ENCODE peak calls at places on chromosomes 12 and 14, in seven cellular contexts. One of them, this sample, is unnamed.
A peak's percentile ranks its signal among the peaks of the same experiment; 100 is the strongest.

GRCh38 chr12:86774841-86775386 is 518.7 kb upstream of the MGAT4C start:
- DNase-seq in A549: peak; percentile 8
- DNase-seq in dorsolateral prefrontal cortex: no peak
- DNase-seq in CD8-positive, alpha-beta T cell: no peak
- DNase-seq in AG09319: no peak
- DNase-seq in GM10248: no peak
- DNase-seq in glutamatergic neuron: no peak
- DNase-seq in this sample: no peak

GRCh38 chr14:30355431-30355913 is 203.5 kb upstream of the G2E3 start:
- DNase-seq in dorsolateral prefrontal cortex: no peak
- DNase-seq in AG09319: no peak
- DNase-seq in A549: no peak
- DNase-seq in CD8-positive, alpha-beta T cell: no peak
- DNase-seq in GM10248: peak; percentile 20
- DNase-seq in glutamatergic neuron: no peak
- DNase-seq in this sample: peak; percentile 23

GRCh38 chr14:26867171-26867757 is 269.4 kb upstream of the NOVA1 start:
- DNase-seq in glutamatergic neuron: no peak
- DNase-seq in GM10248: no peak
- DNase-seq in A549: peak; percentile 74
- DNase-seq in CD8-positive, alpha-beta T cell: no peak
- DNase-seq in AG09319: no peak
- DNase-seq in dorsolateral prefrontal cortex: no peak
- DNase-seq in this sample: no peak

GRCh38 chr12:92144631-92145480 is 790 bp downstream of the BTG1 start:
- DNase-seq in CD8-positive, alpha-beta T cell: peak; percentile 65
- DNase-seq in GM10248: no peak
- DNase-seq in AG09319: no peak
- DNase-seq in A549: peak; percentile 44
- DNase-seq in glutamatergic neuron: peak; percentile 44
- DNase-seq in dorsolateral prefrontal cortex: peak; percentile 47
- DNase-seq in this sample: no peak

GRCh38 chr14:98082833-98083232 is 1189.2 kb downstream of the BCL11B start:
- DNase-seq in glutamatergic neuron: no peak
- DNase-seq in AG09319: no peak
- DNase-seq in A549: no peak
- DNase-seq in CD8-positive, alpha-beta T cell: no peak
- DNase-seq in GM10248: no peak
- DNase-seq in dorsolateral prefrontal cortex: no peak
- DNase-seq in this sample: no peak

GRCh38 chr12:71999795-72000194 is 61.1 kb downstream of the TPH2 start:
- DNase-seq in A549: no peak
- DNase-seq in GM10248: no peak
- DNase-seq in glutamatergic neuron: no peak
- DNase-seq in AG09319: no peak
- DNase-seq in dorsolateral prefrontal cortex: no peak
- DNase-seq in CD8-positive, alpha-beta T cell: no peak
- DNase-seq in this sample: no peak

GRCh38 chr14:68596211-68596610 is 196.7 kb downstream of the ZFP36L1 start:
- DNase-seq in GM10248: no peak
- DNase-seq in A549: no peak
- DNase-seq in CD8-positive, alpha-beta T cell: no peak
- DNase-seq in AG09319: no peak
- DNase-seq in glutamatergic neuron: no peak
- DNase-seq in dorsolateral prefrontal cortex: no peak
- DNase-seq in this sample: no peak

GRCh38 chr12:42735869-42736361 is 146.4 kb upstream of the PRICKLE1 start:
- DNase-seq in AG09319: no peak
- DNase-seq in glutamatergic neuron: no peak
- DNase-seq in dorsolateral prefrontal cortex: peak; percentile 27
- DNase-seq in A549: no peak
- DNase-seq in CD8-positive, alpha-beta T cell: no peak
- DNase-seq in GM10248: no peak
- DNase-seq in this sample: no peak

GRCh38 chr12:1805441-1806081 is 14.8 kb upstream of the LRTM2 start:
- DNase-seq in AG09319: no peak
- DNase-seq in glutamatergic neuron: no peak
- DNase-seq in GM10248: no peak
- DNase-seq in A549: no peak
- DNase-seq in dorsolateral prefrontal cortex: no peak
- DNase-seq in CD8-positive, alpha-beta T cell: no peak
- DNase-seq in this sample: no peak

GRCh38 chr14:50109342-50109741 is 7.0 kb downstream of the VCPKMT start:
- DNase-seq in glutamatergic neuron: peak; percentile 27
- DNase-seq in dorsolateral prefrontal cortex: no peak
- DNase-seq in GM10248: no peak
- DNase-seq in A549: peak; percentile 53
- DNase-seq in AG09319: no peak
- DNase-seq in CD8-positive, alpha-beta T cell: no peak
- DNase-seq in this sample: no peak

GRCh38 chr12:26701604-26702215 is 131.3 kb downstream of the ITPR2 start:
- DNase-seq in A549: peak; percentile 58
- DNase-seq in AG09319: peak; percentile 27
- DNase-seq in glutamatergic neuron: no peak
- DNase-seq in CD8-positive, alpha-beta T cell: no peak
- DNase-seq in GM10248: peak; percentile 15
- DNase-seq in dorsolateral prefrontal cortex: no peak
- DNase-seq in this sample: no peak

GRCh38 chr14:75879031-75879430 is 102.8 kb downstream of the TGFB3 start:
- DNase-seq in AG09319: no peak
- DNase-seq in A549: peak; percentile 27
- DNase-seq in CD8-positive, alpha-beta T cell: no peak
- DNase-seq in glutamatergic neuron: no peak
- DNase-seq in dorsolateral prefrontal cortex: no peak
- DNase-seq in GM10248: peak; percentile 18
- DNase-seq in this sample: no peak

GRCh38 chr14:56555921-56556570 is 23.6 kb upstream of the TMEM260 start:
- DNase-seq in A549: peak; percentile 58
- DNase-seq in AG09319: peak; percentile 7
- DNase-seq in GM10248: peak; percentile 12
- DNase-seq in CD8-positive, alpha-beta T cell: no peak
- DNase-seq in dorsolateral prefrontal cortex: no peak
- DNase-seq in glutamatergic neuron: no peak
- DNase-seq in this sample: no peak

GRCh38 chr14:49249022-49249421 is 337.2 kb downstream of the RPS29 start:
- DNase-seq in AG09319: no peak
- DNase-seq in CD8-positive, alpha-beta T cell: no peak
- DNase-seq in GM10248: no peak
- DNase-seq in dorsolateral prefrontal cortex: no peak
- DNase-seq in glutamatergic neuron: no peak
- DNase-seq in A549: no peak
- DNase-seq in this sample: no peak

GRCh38 chr12:12717586-12718381 is 616 bp downstream of the CDKN1B start:
- DNase-seq in GM10248: no peak
- DNase-seq in A549: peak; percentile 46
- DNase-seq in AG09319: no peak
- DNase-seq in glutamatergic neuron: peak; percentile 58
- DNase-seq in CD8-positive, alpha-beta T cell: peak; percentile 39
- DNase-seq in dorsolateral prefrontal cortex: no peak
- DNase-seq in this sample: no peak

GRCh38 chr12:41188841-41189394 is 798 bp downstream of the PDZRN4 start:
- DNase-seq in CD8-positive, alpha-beta T cell: no peak
- DNase-seq in dorsolateral prefrontal cortex: no peak
- DNase-seq in AG09319: no peak
- DNase-seq in GM10248: peak; percentile 3
- DNase-seq in A549: no peak
- DNase-seq in glutamatergic neuron: no peak
- DNase-seq in this sample: peak; percentile 18

GRCh38 chr12:41189395-41190251 is 1.5 kb downstream of the PDZRN4 start:
- DNase-seq in AG09319: no peak
- DNase-seq in A549: no peak
- DNase-seq in GM10248: peak; percentile 5
- DNase-seq in CD8-positive, alpha-beta T cell: no peak
- DNase-seq in dorsolateral prefrontal cortex: no peak
- DNase-seq in glutamatergic neuron: peak; percentile 19
- DNase-seq in this sample: peak; percentile 15

GRCh38 chr12:41193321-41193720 is 5.2 kb downstream of the PDZRN4 start:
- DNase-seq in CD8-positive, alpha-beta T cell: no peak
- DNase-seq in A549: no peak
- DNase-seq in glutamatergic neuron: no peak
- DNase-seq in GM10248: no peak
- DNase-seq in dorsolateral prefrontal cortex: no peak
- DNase-seq in AG09319: no peak
- DNase-seq in this sample: no peak

GRCh38 chr12:41188058-41188840 is at the start of gene PDZRN4:
- DNase-seq in GM10248: peak; percentile 6
- DNase-seq in dorsolateral prefrontal cortex: no peak
- DNase-seq in AG09319: no peak
- DNase-seq in glutamatergic neuron: peak; percentile 69
- DNase-seq in CD8-positive, alpha-beta T cell: no peak
- DNase-seq in A549: peak; percentile 25
- DNase-seq in this sample: peak; percentile 16

GRCh38 chr12:41190360-41190759 is 2.2 kb downstream of the PDZRN4 start:
- DNase-seq in GM10248: peak; percentile 2
- DNase-seq in dorsolateral prefrontal cortex: no peak
- DNase-seq in glutamatergic neuron: no peak
- DNase-seq in A549: peak; percentile 44
- DNase-seq in CD8-positive, alpha-beta T cell: no peak
- DNase-seq in AG09319: no peak
- DNase-seq in this sample: peak; percentile 14
- TF ChIP-seq CTCF in GM10248: peak; percentile 7
- TF ChIP-seq CTCF in dorsolateral prefrontal cortex: peak; percentile 42
- TF ChIP-seq CTCF in glutamatergic neuron: no peak
- TF ChIP-seq CTCF in A549: peak; percentile 54
- TF ChIP-seq CTCF in CD8-positive, alpha-beta T cell: no peak
- TF ChIP-seq CTCF in AG09319: peak; percentile 53
- TF ChIP-seq CTCF in this sample: no peak

DNA sequence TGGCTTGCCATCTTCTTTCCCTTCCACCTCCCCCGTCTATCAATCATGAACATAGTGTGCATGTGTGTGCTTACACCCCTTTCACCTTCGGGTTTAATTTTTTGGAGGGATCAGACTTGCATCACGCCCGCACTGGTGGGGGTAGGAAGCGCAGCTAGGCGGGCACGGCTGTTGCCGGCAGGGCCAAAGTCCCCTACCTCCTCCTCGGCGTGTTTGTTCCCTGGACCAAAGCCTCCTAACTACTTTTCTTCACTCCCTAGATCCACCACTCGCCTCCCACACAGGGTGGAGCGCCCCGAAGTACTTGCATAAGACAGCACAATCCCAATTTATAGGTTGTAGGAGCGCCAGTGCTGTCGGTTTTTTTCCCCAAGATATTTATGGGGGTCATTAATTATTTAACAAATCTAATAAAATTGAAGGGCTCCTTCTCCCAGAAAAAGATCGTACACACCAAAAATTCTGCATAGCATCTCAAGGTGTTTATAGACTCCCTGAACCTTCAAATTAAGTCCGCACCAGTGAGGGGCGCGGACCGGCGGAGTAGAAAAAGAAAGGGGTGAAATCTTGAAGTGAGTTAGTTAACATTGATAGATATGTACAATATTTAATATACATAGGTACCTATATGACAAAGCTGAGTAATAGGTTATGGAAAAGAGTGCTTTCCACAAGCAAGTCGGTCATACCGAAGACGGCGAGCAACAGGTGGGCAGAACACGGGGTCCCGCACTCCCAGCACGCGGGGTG is 714 bp downstream of the PKP2 start:
- DNase-seq in GM10248: no peak
- DNase-seq in glutamatergic neuron: no peak
- DNase-seq in A549: no peak
- DNase-seq in dorsolateral prefrontal cortex: no peak
- DNase-seq in AG09319: no peak
- DNase-seq in CD8-positive, alpha-beta T cell: no peak
- DNase-seq in this sample: no peak
- TF ChIP-seq CTCF in GM10248: no peak
- TF ChIP-seq CTCF in glutamatergic neuron: no peak
- TF ChIP-seq CTCF in A549: no peak
- TF ChIP-seq CTCF in dorsolateral prefrontal cortex: no peak
- TF ChIP-seq CTCF in AG09319: no peak
- TF ChIP-seq CTCF in CD8-positive, alpha-beta T cell: no peak
- TF ChIP-seq CTCF in this sample: no peak

GRCh38 chr14:99915305-99916090 is 122.3 kb downstream of the EML1 start:
- DNase-seq in CD8-positive, alpha-beta T cell: no peak
- DNase-seq in dorsolateral prefrontal cortex: no peak
- DNase-seq in AG09319: no peak
- DNase-seq in glutamatergic neuron: no peak
- DNase-seq in A549: no peak
- DNase-seq in GM10248: no peak
- DNase-seq in this sample: no peak

GRCh38 chr14:99916091-99916383 is 122.8 kb downstream of the EML1 start:
- DNase-seq in glutamatergic neuron: no peak
- DNase-seq in GM10248: no peak
- DNase-seq in CD8-positive, alpha-beta T cell: no peak
- DNase-seq in A549: no peak
- DNase-seq in AG09319: no peak
- DNase-seq in dorsolateral prefrontal cortex: no peak
- DNase-seq in this sample: no peak

GRCh38 chr14:99924379-99924778 is 131.2 kb downstream of the EML1 start:
- DNase-seq in CD8-positive, alpha-beta T cell: no peak
- DNase-seq in dorsolateral prefrontal cortex: no peak
- DNase-seq in glutamatergic neuron: no peak
- DNase-seq in AG09319: no peak
- DNase-seq in GM10248: no peak
- DNase-seq in A549: no peak
- DNase-seq in this sample: no peak

GRCh38 chr14:99921431-99921830 is 128.2 kb downstream of the EML1 start:
- DNase-seq in GM10248: no peak
- DNase-seq in CD8-positive, alpha-beta T cell: no peak
- DNase-seq in AG09319: no peak
- DNase-seq in A549: no peak
- DNase-seq in glutamatergic neuron: no peak
- DNase-seq in dorsolateral prefrontal cortex: no peak
- DNase-seq in this sample: no peak

DNA sequence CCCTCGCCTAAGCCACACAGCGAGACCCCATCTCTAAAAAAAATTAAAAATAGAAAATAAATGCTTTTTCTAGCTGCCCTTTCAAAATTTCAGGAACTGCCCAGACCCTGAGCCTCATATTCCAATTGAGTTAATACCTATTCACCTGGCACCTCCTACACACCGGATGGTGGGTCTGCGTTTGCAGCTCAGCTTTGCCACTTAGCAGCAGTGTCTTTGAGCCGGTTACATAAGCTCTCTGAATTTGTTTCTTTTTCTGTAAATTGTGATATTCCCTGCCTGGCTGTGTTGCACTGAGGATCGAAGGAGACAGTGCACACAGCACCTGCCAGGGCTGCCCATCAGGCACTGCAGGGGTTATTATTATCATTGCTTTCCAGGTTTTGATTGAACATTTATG is 125.6 kb downstream of the EML1 start:
- DNase-seq in glutamatergic neuron: no peak
- DNase-seq in GM10248: no peak
- DNase-seq in CD8-positive, alpha-beta T cell: no peak
- DNase-seq in AG09319: no peak
- DNase-seq in dorsolateral prefrontal cortex: no peak
- DNase-seq in A549: no peak
- DNase-seq in this sample: no peak
- TF ChIP-seq CTCF in glutamatergic neuron: no peak
- TF ChIP-seq CTCF in GM10248: no peak
- TF ChIP-seq CTCF in CD8-positive, alpha-beta T cell: no peak
- TF ChIP-seq CTCF in AG09319: no peak
- TF ChIP-seq CTCF in dorsolateral prefrontal cortex: no peak
- TF ChIP-seq CTCF in A549: no peak
- TF ChIP-seq CTCF in this sample: no peak

DNA sequence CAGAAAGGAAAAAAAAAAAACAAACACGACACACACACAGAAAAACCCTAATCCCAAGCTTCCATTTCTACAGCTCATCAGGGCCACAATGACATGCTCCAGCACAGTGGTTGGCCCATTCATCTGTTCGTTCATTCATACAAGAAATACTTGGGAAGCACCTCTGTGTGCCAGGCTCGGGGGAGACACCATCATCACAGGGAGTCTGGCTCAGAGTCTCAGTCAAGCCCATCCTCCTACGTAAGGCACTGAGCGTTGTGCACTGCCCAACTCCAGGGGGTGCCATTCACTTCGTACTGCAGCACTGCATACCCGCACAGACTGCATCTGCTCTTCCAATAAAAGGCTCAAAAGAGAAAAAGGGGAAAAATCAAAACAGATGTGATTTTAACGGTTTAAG is 15.3 kb downstream of the VPS37B start:
- DNase-seq in AG09319: no peak
- DNase-seq in dorsolateral prefrontal cortex: peak; percentile 84
- DNase-seq in A549: peak; percentile 74
- DNase-seq in glutamatergic neuron: peak; percentile 60
- DNase-seq in GM10248: no peak
- DNase-seq in CD8-positive, alpha-beta T cell: no peak
- DNase-seq in this sample: no peak
- TF ChIP-seq CTCF in AG09319: peak; percentile 60
- TF ChIP-seq CTCF in dorsolateral prefrontal cortex: peak; percentile 62
- TF ChIP-seq CTCF in A549: peak; percentile 54
- TF ChIP-seq CTCF in glutamatergic neuron: no peak
- TF ChIP-seq CTCF in GM10248: peak; percentile 40
- TF ChIP-seq CTCF in CD8-positive, alpha-beta T cell: peak; percentile 36
- TF ChIP-seq CTCF in this sample: no peak

This sample was measured in GM20000.